ENCODE peak calls at places on chromosome 16, in six cellular contexts. F is activated T-helper 1 cell treated with Interleukin-2 at 50 U/mL for 16 hours; A is T-helper 9 cell; R is naive thymus-derived CD8-positive, alpha-beta T cell; H is HS-27A; U is HT-29. J is an unnamed sample.

GRCh38 chr16:53465606-53466290 is 31.5 kb downstream of the RBL2 start:
- DNase-seq in F (no peak), A (no peak), R (no peak), H (peak; percentile 56), U (peak; percentile 66), J (no peak)

GRCh38 chr16:85989863-85990643 is 91.1 kb downstream of the IRF8 start:
- DNase-seq in F (no peak), A (no peak), R (no peak), H (no peak), U (no peak), J (no peak)

GRCh38 chr16:31460582-31461002 is 1.3 kb downstream of the ARMC5 start:
- DNase-seq in F (no peak), A (no peak), R (no peak), H (no peak), U (no peak), J (no peak)

GRCh38 chr16:16169615-16170014 is 53.7 kb downstream of the ABCC6 start:
- DNase-seq in F (no peak), A (no peak), R (no peak), H (no peak), U (no peak), J (no peak)

GRCh38 chr16:59148756-59149155 is 414.6 kb upstream of the GOT2 start:
- DNase-seq in F (no peak), A (no peak), R (no peak), H (no peak), U (no peak), J (no peak)

GRCh38 chr16:12489362-12489761 is 314.3 kb downstream of the CPPED1 start:
- DNase-seq in F (no peak), A (no peak), R (no peak), H (no peak), U (no peak), J (no peak)

GRCh38 chr16:89739383-89739782 is 18.0 kb downstream of the ZNF276 start:
- DNase-seq in F (no peak), A (no peak), R (no peak), H (no peak), U (no peak), J (no peak)

GRCh38 chr16:56741399-56741798 is 11.5 kb downstream of the NUP93 start:
- DNase-seq in F (no peak), A (no peak), R (no peak), H (no peak), U (no peak), J (no peak)

GRCh38 chr16:47392114-47392513 is 68.7 kb downstream of the ITFG1 start:
- DNase-seq in F (no peak), A (no peak), R (no peak), H (no peak), U (peak; percentile 62), J (no peak)

GRCh38 chr16:31354394-31355291 is at the start of gene ITGAX:
- DNase-seq in F (no peak), A (no peak), R (no peak), H (no peak), U (no peak), J (peak; percentile 91)

GRCh38 chr16:1823821-1824220 is 2.8 kb downstream of the HAGH start:
- DNase-seq in F (no peak), A (no peak), R (no peak), H (no peak), U (peak; percentile 80), J (no peak)

GRCh38 chr16:90026135-90026534 is 6.9 kb upstream of the DBNDD1 start:
- DNase-seq in F (no peak), A (no peak), R (no peak), H (no peak), U (no peak), J (no peak)

GRCh38 chr16:86740298-86740697 is 161.9 kb downstream of the FOXL1 start:
- DNase-seq in F (no peak), A (no peak), R (no peak), H (no peak), U (no peak), J (no peak)

GRCh38 chr16:58732545-58733247 is 1.4 kb downstream of the GOT2 start:
- DNase-seq in F (no peak), A (no peak), R (no peak), H (no peak), U (no peak), J (no peak)

GRCh38 chr16:49793244-49793643 is 62.7 kb downstream of the ZNF423 start:
- DNase-seq in F (no peak), A (no peak), R (no peak), H (no peak), U (no peak), J (no peak)

GRCh38 chr16:59758848-59759247 is 1024.7 kb upstream of the GOT2 start:
- DNase-seq in F (no peak), A (no peak), R (no peak), H (no peak), U (no peak), J (no peak)

GRCh38 chr16:1941924-1942809 is 832 bp downstream of the MSRB1 start:
- DNase-seq in F (no peak), A (no peak), R (no peak), H (no peak), U (peak; percentile 23), J (peak; percentile 60)

GRCh38 chr16:68216240-68216639 is 19.7 kb downstream of the ESRP2 start:
- DNase-seq in F (no peak), A (no peak), R (no peak), H (no peak), U (no peak), J (no peak)

GRCh38 chr16:87279094-87279658 is 38.0 kb downstream of the C16orf95 start:
- DNase-seq in F (no peak), A (no peak), R (no peak), H (no peak), U (no peak), J (no peak)

GRCh38 chr16:77300232-77300631 is 101.0 kb downstream of the SYCE1L start:
- DNase-seq in F (no peak), A (no peak), R (no peak), H (no peak), U (no peak), J (no peak)

GRCh38 chr16:80583466-80583865 is 42.7 kb downstream of the DYNLRB2 start:
- DNase-seq in F (no peak), A (no peak), R (no peak), H (no peak), U (no peak), J (no peak)

GRCh38 chr16:50441758-50442157 is 73.0 kb upstream of the BRD7 start:
- DNase-seq in F (no peak), A (no peak), R (no peak), H (no peak), U (no peak), J (no peak)

GRCh38 chr16:15445450-15445849 is 11.1 kb downstream of the BMERB1 start:
- DNase-seq in F (no peak), A (no peak), R (no peak), H (no peak), U (no peak), J (no peak)

GRCh38 chr16:5653789-5654188 is 556.2 kb upstream of the EEF2KMT start:
- DNase-seq in F (no peak), A (no peak), R (no peak), H (no peak), U (no peak), J (no peak)

GRCh38 chr16:51166116-51166515 is 15.0 kb upstream of the SALL1 start:
- DNase-seq in F (no peak), A (no peak), R (no peak), H (no peak), U (no peak), J (no peak)

GRCh38 chr16:10972108-10972955 is 28.0 kb downstream of the CLEC16A start:
- DNase-seq in F (no peak), A (no peak), R (no peak), H (no peak), U (no peak), J (no peak)

GRCh38 chr16:46573008-46573833 is 48.0 kb downstream of the SHCBP1 start:
- DNase-seq in F (no peak), A (no peak), R (no peak), H (peak; percentile 35), U (no peak), J (no peak)

GRCh38 chr16:81195907-81196534 is 42.5 kb upstream of the BCO1 start:
- DNase-seq in F (no peak), A (no peak), R (no peak), H (no peak), U (no peak), J (no peak)

GRCh38 chr16:88430524-88431446 is 22.3 kb upstream of the ZFPM1 start:
- DNase-seq in F (peak; percentile 24), A (peak; percentile 22), R (no peak), H (no peak), U (no peak), J (no peak)

GRCh38 chr16:6884002-6884401 is 448.6 kb upstream of the RBFOX1 start:
- DNase-seq in F (no peak), A (no peak), R (no peak), H (no peak), U (no peak), J (no peak)

GRCh38 chr16:2159052-2159838 is 3.7 kb downstream of the TRAF7 start:
- DNase-seq in F (no peak), A (no peak), R (no peak), H (no peak), U (peak; percentile 74), J (no peak)

GRCh38 chr16:86665319-86665675 is 86.9 kb downstream of the FOXL1 start:
- DNase-seq in F (no peak), A (no peak), R (no peak), H (peak; percentile 62), U (no peak), J (no peak)

GRCh38 chr16:47787695-47788094 is 326.6 kb downstream of the PHKB start:
- DNase-seq in F (no peak), A (no peak), R (no peak), H (no peak), U (peak; percentile 12), J (no peak)

GRCh38 chr16:66605177-66605999 is 884 bp downstream of the CMTM3 start:
- DNase-seq in F (peak; percentile 19), A (peak; percentile 37), R (no peak), H (no peak), U (peak; percentile 40), J (peak; percentile 69)